ENCODE peak calls at places on chromosomes 16 and 17, in six cellular contexts. A is GM12891, B is K562, R is GM12878, P is H1, F is HepG2. X is an unnamed sample.

GRCh38 chr17:80220709-80221215 is 535 bp downstream of the SLC26A11 start:
- DNase-seq in A (peak), B (peak), R (no peak), P (peak), F (no peak), X (no peak)

GRCh38 chr17:78991017-78991783 is 11.5 kb upstream of the LGALS3BP start:
- DNase-seq in A (no peak), B (no peak), R (no peak), P (no peak), F (no peak), X (no peak)

GRCh38 chr16:87431926-87432325 is 39.8 kb downstream of the MAP1LC3B start:
- DNase-seq in A (no peak), B (no peak), R (no peak), P (no peak), F (no peak), X (no peak)

GRCh38 chr17:69528035-69528434 is 113.5 kb downstream of the MAP2K6 start:
- DNase-seq in A (no peak), B (no peak), R (no peak), P (no peak), F (no peak), X (no peak)

GRCh38 chr16:89613101-89613953 is at the start of gene DPEP1:
- DNase-seq in A (no peak), B (no peak), R (no peak), P (peak), F (no peak), X (no peak)

GRCh38 chr16:10122026-10122425 is 60.2 kb downstream of the GRIN2A start:
- DNase-seq in A (no peak), B (no peak), R (no peak), P (no peak), F (no peak), X (no peak)

GRCh38 chr16:4768549-4769305 is 1.8 kb upstream of the ZNF500 start:
- DNase-seq in A (peak), B (peak), R (peak), P (peak), F (peak), X (peak)

GRCh38 chr16:2058901-2059300 is 11.1 kb downstream of the TSC2 start:
- DNase-seq in A (no peak), B (no peak), R (no peak), P (no peak), F (no peak), X (no peak)

GRCh38 chr16:1460602-1461138 is 14.2 kb downstream of the CLCN7 start:
- DNase-seq in A (no peak), B (no peak), R (no peak), P (no peak), F (no peak), X (no peak)

GRCh38 chr17:66414528-66415175 is 112.2 kb downstream of the PRKCA start:
- DNase-seq in A (no peak), B (no peak), R (no peak), P (no peak), F (no peak), X (no peak)

GRCh38 chr16:4338712-4339299 is 12.3 kb downstream of the PAM16 start:
- DNase-seq in A (no peak), B (no peak), R (no peak), P (no peak), F (no peak), X (no peak)

DNA sequence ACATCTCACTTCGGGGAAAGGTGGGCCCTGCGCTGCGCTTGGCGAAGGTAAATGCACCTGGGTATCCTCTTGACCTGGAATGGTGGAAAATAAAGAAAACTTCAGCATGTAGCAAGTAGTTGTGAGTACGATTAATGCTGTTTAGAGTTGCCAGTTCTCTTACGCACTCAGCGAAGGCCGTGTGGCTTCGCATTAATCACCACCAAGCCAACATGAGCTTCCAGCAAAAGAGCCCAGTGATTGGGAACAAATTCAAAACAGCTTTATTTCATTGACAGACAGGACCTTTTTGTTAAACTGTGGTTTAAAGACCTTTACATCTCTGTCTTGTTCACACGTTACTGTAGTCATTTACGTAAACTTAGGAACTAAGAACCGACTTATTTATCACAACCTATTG is 531.4 kb downstream of the MAF start:
- DNase-seq in A (no peak), B (no peak), R (no peak), P (no peak), F (no peak), X (no peak)
- TF ChIP-seq POLR2AphosphoS5 in A (no peak), B (no peak), R (no peak), P (no peak), F (no peak), X (no peak)

GRCh38 chr16:73298562-73298961 is 250.6 kb upstream of the ZFHX3 start:
- DNase-seq in A (no peak), B (no peak), R (no peak), P (no peak), F (peak), X (no peak)
- TF ChIP-seq TAF1 in A (no peak), B (no peak), R (no peak), P (no peak), F (no peak), X (no peak)

GRCh38 chr17:63151981-63152523 is 186.0 kb downstream of the TANC2 start:
- DNase-seq in A (no peak), B (no peak), R (no peak), P (no peak), F (no peak), X (no peak)
- TF ChIP-seq POLR2AphosphoS5 in A (no peak), B (no peak), R (no peak), P (no peak), F (no peak), X (no peak)

DNA sequence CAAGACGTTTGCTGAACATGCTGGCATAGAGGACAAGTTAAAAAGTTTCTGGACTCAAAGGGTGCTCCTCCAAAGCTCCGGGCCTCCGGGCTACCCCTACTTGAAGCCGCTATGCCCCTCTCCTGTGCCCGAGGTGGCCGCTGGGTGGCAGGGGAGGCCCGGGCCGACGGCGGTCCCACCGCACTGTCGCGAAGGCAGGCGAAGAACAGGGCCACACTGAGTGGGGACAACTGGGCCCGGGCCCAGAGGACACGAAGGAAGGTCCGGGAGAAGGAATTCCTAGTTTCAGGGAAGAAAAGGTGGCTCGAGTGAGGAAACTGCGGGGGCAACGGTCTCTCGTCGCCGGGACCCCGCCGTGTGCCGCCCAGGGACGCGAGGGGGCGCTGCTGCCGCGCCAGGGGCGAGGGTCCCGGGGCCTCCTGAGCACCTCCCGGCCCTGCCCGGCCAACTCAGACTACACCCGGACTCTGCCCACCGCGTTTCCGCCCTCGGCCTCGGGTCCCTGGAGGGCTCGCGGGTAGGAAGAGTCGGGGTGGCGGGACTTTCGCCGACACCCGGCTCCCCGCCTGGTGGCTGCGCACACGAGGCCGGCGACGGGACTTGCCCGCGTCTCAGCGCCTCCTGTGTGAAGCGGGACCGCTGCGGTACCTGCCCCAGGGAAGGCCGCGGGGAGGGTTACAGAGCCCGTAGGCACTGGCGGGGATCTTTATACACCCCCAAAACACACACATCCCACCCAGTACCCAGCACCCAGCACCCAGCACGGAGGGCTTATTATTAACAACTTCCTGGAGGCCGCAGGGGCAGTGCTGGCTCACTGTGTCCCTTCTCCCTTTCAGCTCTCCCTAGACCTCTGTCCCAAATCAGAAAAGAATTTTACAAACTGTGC is 772 bp upstream of the CHCT1 start:
- DNase-seq in A (peak), B (no peak), R (no peak), P (peak), F (peak), X (peak)
- TF ChIP-seq TAF1 in A (no peak), B (no peak), R (no peak), P (peak), F (no peak), X (peak)

GRCh38 chr17:76270770-76271668 is 5.9 kb downstream of the UBALD2 start:
- DNase-seq in A (no peak), B (no peak), R (no peak), P (no peak), F (no peak), X (peak)
- TF ChIP-seq POLR2AphosphoS5 in A (peak), B (peak), R (peak), P (no peak), F (no peak), X (peak)

DNA sequence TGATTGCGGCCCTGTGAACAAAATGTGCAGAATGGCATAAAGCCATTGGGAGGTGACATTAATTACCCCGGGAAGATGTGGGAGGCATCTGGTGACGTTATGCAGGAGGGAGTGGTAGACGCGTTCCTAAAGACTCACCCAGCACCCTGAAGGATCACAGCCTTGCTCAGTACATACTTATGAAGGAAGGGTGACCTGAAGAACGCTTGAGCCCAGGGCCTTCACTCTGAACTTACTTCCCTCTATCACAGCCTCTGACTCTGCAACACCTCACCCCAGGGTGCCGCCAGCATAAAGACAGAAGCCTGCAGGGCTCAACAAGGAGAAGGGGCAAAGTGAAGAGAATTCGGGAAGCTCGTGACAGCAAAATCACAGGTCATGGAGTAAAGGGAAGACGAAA is 9.4 kb downstream of the MFSD6L start:
- DNase-seq in A (no peak), B (no peak), R (no peak), P (no peak), F (no peak), X (no peak)
- TF ChIP-seq TAF1 in A (no peak), B (no peak), R (no peak), P (no peak), F (no peak), X (no peak)

GRCh38 chr16:62477796-62478195 is 441.6 kb upstream of the CDH8 start:
- DNase-seq in A (no peak), B (no peak), R (no peak), P (no peak), F (no peak), X (no peak)
- TF ChIP-seq POLR2AphosphoS5 in A (no peak), B (no peak), R (no peak), P (no peak), F (no peak), X (no peak)

DNA sequence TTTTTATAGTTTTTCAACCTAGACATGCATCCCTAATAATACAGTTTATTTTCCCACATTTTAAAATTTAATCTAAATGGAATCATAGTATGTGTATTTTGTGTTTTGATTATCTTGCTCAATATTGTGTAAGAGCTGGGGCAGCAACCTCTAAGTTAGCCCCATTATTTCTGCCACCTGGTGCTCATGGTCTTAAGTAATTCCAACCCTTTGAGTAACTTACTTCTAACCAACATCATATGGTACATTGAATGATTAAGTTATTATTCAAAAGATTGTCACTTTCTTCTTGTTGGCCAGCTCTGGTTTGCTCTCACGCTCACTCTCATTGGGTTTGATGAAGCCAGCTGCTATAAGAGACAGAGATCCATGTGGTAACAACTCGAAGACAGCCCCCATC is 3.9 kb upstream of the KRTAP4-3 start:
- DNase-seq in A (no peak), B (no peak), R (no peak), P (no peak), F (no peak), X (no peak)
- TF ChIP-seq TAF1 in A (no peak), B (no peak), R (no peak), P (no peak), F (no peak), X (no peak)

X was measured in GM12892.